ENCODE peak calls at places on chromosomes 13 and 19, in ten cellular contexts. C, W, F, G, I, Y, S, P, L and M are unnamed samples.
A peak's percentile ranks its signal among the peaks of the same experiment; 100 is the strongest.

GRCh38 chr19:6738726-6739389 is 622 bp upstream of the TRIP10 start:
- DNase-seq in C (peak; percentile 80), W (peak; percentile 70), F (peak; percentile 30), G (peak; percentile 63), I (peak; percentile 69), Y (peak; percentile 8), S (no peak), P (no peak), L (peak; percentile 64), M (peak; percentile 84)

GRCh38 chr19:55224038-55224665 is 4.4 kb downstream of the TMEM86B start:
- DNase-seq in C (no peak), W (peak; percentile 28), F (no peak), G (no peak), I (no peak), Y (no peak), S (no peak), P (no peak), L (no peak), M (no peak)

GRCh38 chr13:40680659-40681323 is 14.3 kb upstream of the FOXO1 start:
- DNase-seq in C (no peak), W (no peak), F (no peak), G (no peak), I (no peak), Y (no peak), S (no peak), P (no peak), L (no peak), M (no peak)

GRCh38 chr19:12792048-12792852 is 964 bp downstream of the JUNB start:
- DNase-seq in C (peak; percentile 82), W (peak; percentile 90), F (peak; percentile 91), G (peak; percentile 75), I (peak; percentile 79), Y (peak; percentile 55), S (no peak), P (peak; percentile 79), L (peak; percentile 59), M (no peak)

GRCh38 chr19:41310031-41310831 is at the start of gene CCDC97:
- DNase-seq in C (peak; percentile 92), W (peak; percentile 90), F (peak; percentile 93), G (peak; percentile 85), I (peak; percentile 89), Y (peak; percentile 85), S (peak; percentile 68), P (peak; percentile 78), L (peak; percentile 85), M (peak; percentile 92)

GRCh38 chr13:113854238-113855011 is 9.5 kb downstream of the GAS6 start:
- DNase-seq in C (peak; percentile 42), W (peak; percentile 51), F (no peak), G (peak; percentile 13), I (no peak), Y (peak; percentile 81), S (no peak), P (no peak), L (peak; percentile 13), M (peak; percentile 82)

GRCh38 chr13:23701646-23702045 is 131.4 kb downstream of the TNFRSF19 start:
- DNase-seq in C (peak; percentile 71), W (no peak), F (no peak), G (peak; percentile 27), I (peak; percentile 81), Y (peak; percentile 77), S (no peak), P (no peak), L (peak; percentile 89), M (peak; percentile 93)

GRCh38 chr13:37640499-37640898 is 41.9 kb upstream of the POSTN start:
- DNase-seq in C (no peak), W (no peak), F (peak; percentile 18), G (no peak), I (no peak), Y (peak; percentile 86), S (peak; percentile 55), P (peak; percentile 58), L (no peak), M (no peak)

GRCh38 chr13:98265669-98266551 is 88.8 kb upstream of the RNF113B start:
- DNase-seq in C (no peak), W (no peak), F (no peak), G (peak; percentile 68), I (no peak), Y (peak; percentile 64), S (no peak), P (no peak), L (no peak), M (no peak)

GRCh38 chr13:86193281-86193680 is 394.1 kb upstream of the SLITRK6 start:
- DNase-seq in C (no peak), W (no peak), F (no peak), G (no peak), I (no peak), Y (no peak), S (no peak), P (peak; percentile 6), L (no peak), M (no peak)

DNA sequence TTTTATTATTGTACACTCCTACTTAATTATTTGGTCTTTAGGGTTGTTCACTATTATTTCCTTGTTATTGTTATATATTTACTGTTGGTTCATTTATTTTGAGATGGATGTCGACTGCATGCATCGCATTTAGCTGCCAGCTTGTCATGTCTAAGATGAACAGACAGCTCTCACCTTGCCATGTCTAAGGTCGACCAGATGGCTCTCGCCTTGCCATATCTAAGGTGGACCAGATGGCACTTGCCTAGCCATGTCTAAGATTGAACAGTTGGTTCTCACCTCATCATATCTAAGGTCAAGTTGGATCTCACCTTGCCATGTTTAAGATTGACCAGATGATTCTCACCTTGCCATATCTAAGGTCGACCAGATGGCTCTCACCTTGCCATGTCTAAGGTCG is 1440.9 kb downstream of the UQCRFS1 start:
- DNase-seq in C (no peak), W (no peak), F (no peak), G (no peak), I (no peak), Y (no peak), S (no peak), P (no peak), L (no peak), M (no peak)
- H3K9me3 ChIP-seq in C (no peaks in the 10 kb centered on the region), W (peaks cover 13% of the 10 kb centered on the region), F (peaks cover 5% of the 10 kb centered on the region), G (no peaks in the 10 kb centered on the region), I (peaks cover 72% of the 10 kb centered on the region), Y (peaks cover 37% of the 10 kb centered on the region), S (peaks cover 50% of the 10 kb centered on the region), P (no peaks in the 10 kb centered on the region), L (peaks cover 22% of the 10 kb centered on the region), M (peaks cover 88% of the 10 kb centered on the region)

GRCh38 chr19:9413240-9413954 is 22.0 kb downstream of the ZNF266 start:
- DNase-seq in C (no peak), W (no peak), F (no peak), G (no peak), I (no peak), Y (no peak), S (no peak), P (no peak), L (no peak), M (no peak)
- H3K9me3 ChIP-seq in C (peaks cover 73% of the 10 kb centered on the region), W (peaks cover 96% of the 10 kb centered on the region), F (peaks cover 9% of the 10 kb centered on the region), G (no peaks in the 10 kb centered on the region), I (peaks cover 73% of the 10 kb centered on the region), Y (peaks cover 66% of the 10 kb centered on the region), S (peaks cover 63% of the 10 kb centered on the region), P (peaks cover 80% of the 10 kb centered on the region), L (peaks cover 75% of the 10 kb centered on the region), M (peaks cover 98% of the 10 kb centered on the region)

DNA sequence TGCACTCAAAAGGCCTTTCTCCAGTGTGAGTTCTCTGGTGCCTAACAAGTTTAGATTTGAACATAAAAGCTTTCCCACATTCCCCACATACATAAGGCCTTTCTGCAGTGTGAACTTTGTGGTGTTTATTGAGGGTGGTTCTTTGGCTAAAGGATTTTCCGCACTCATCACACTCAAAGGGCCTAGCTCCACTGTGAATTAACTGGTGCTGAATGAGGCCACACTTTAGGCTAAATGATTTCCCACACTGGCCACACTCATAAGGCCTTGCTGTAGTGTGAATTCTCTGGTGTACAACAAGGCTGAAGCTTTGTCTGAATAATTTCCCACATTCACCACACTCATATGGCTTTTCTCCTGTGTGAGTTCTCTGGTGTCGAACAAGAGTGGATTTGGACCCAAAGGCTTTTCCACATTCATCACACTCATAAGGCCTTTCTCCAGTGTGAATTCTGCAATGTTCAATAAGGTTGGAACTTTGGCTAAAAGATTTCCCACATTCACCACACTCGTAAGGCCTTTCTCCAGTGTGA is 6.2 kb downstream of the ZNF416 start:
- DNase-seq in C (no peak), W (no peak), F (no peak), G (no peak), I (no peak), Y (no peak), S (no peak), P (no peak), L (no peak), M (no peak)
- H3K9me3 ChIP-seq in C (peaks cover 71% of the 10 kb centered on the region), W (peaks cover 99% of the 10 kb centered on the region), F (peaks cover 23% of the 10 kb centered on the region), G (no peaks in the 10 kb centered on the region), I (peaks cover 91% of the 10 kb centered on the region), Y (peaks cover 92% of the 10 kb centered on the region), S (peaks cover 90% of the 10 kb centered on the region), P (peaks cover 79% of the 10 kb centered on the region), L (peaks cover 69% of the 10 kb centered on the region), M (peaks cover 100% of the 10 kb centered on the region)

GRCh38 chr19:27767234-27767633 is 1445.7 kb downstream of the UQCRFS1 start:
- DNase-seq in C (no peak), W (no peak), F (no peak), G (no peak), I (peak; percentile 21), Y (no peak), S (no peak), P (no peak), L (no peak), M (no peak)
- H3K9me3 ChIP-seq in C (no peaks in the 10 kb centered on the region), W (peaks cover 32% of the 10 kb centered on the region), F (no peaks in the 10 kb centered on the region), G (no peaks in the 10 kb centered on the region), I (peaks cover 85% of the 10 kb centered on the region), Y (peaks cover 21% of the 10 kb centered on the region), S (peaks cover 56% of the 10 kb centered on the region), P (no peaks in the 10 kb centered on the region), L (peaks cover 40% of the 10 kb centered on the region), M (peaks cover 89% of the 10 kb centered on the region)

GRCh38 chr13:18232994-18233782 is 948.4 kb downstream of the TUBA3C start:
- DNase-seq in C (no peak), W (no peak), F (no peak), G (no peak), I (no peak), Y (no peak), S (no peak), P (no peak), L (no peak), M (no peak)
- H3K9me3 ChIP-seq in C (no peaks in the 10 kb centered on the region), W (no peaks in the 10 kb centered on the region), F (no peaks in the 10 kb centered on the region), G (no peaks in the 10 kb centered on the region), I (no peaks in the 10 kb centered on the region), Y (peaks cover 31% of the 10 kb centered on the region), S (peaks cover 50% of the 10 kb centered on the region), P (peaks cover 29% of the 10 kb centered on the region), L (no peaks in the 10 kb centered on the region), M (no peaks in the 10 kb centered on the region)

DNA sequence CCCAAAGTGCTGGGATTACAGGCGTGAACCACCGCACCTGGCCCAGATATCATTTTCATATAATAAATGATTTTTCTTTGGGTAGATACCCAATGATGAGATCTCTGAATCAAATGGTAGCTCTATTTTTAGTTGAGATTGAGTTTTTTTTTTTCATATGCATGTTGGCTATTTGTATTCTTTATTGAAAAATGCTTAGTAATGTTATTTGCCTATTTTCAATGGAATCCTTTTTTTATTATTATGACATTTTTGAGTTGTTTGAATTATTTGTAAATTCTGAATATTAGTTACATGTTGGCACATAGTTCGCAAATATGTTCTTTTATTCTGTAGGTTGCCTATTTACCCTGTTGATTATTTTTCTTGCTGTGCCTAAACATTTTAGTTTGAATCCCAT is 55.8 kb downstream of the ZNF254 start:
- DNase-seq in C (no peak), W (no peak), F (no peak), G (no peak), I (no peak), Y (no peak), S (no peak), P (no peak), L (no peak), M (no peak)
- H3K9me3 ChIP-seq in C (peaks cover 19% of the 10 kb centered on the region), W (peaks cover 93% of the 10 kb centered on the region), F (peaks cover 12% of the 10 kb centered on the region), G (peaks cover 3% of the 10 kb centered on the region), I (peaks cover 76% of the 10 kb centered on the region), Y (peaks cover 15% of the 10 kb centered on the region), S (peaks cover 31% of the 10 kb centered on the region), P (peaks cover 13% of the 10 kb centered on the region), L (peaks cover 39% of the 10 kb centered on the region), M (peaks cover 33% of the 10 kb centered on the region)